ENCODE peak calls at places on chromosomes 2 and 18, in six cellular contexts. B is HFFc6, Q is SIG-M5, V is hippocampal formation, O is iPS DF 6.9, P is T-helper 17 cell. Y is an unnamed sample.

GRCh38 chr2:62333961-62334360 is 138.0 kb downstream of the B3GNT2 start:
- DNase-seq in B (no peak), Q (no peak), V (no peak), O (no peak), P (no peak), Y (no peak)

GRCh38 chr2:127193948-127194267 is 26.2 kb downstream of the CYP27C1 start:
- DNase-seq in B (peak), Q (no peak), V (no peak), O (no peak), P (no peak), Y (no peak)

GRCh38 chr2:112692496-112692911 is 28.3 kb upstream of the NT5DC4 start:
- DNase-seq in B (peak), Q (peak), V (no peak), O (peak), P (no peak), Y (peak)

GRCh38 chr2:128341621-128342020 is 23.0 kb upstream of the HS6ST1 start:
- DNase-seq in B (no peak), Q (no peak), V (no peak), O (no peak), P (no peak), Y (no peak)

GRCh38 chr18:74715306-74715705 is 117.6 kb downstream of the ZNF407 start:
- DNase-seq in B (no peak), Q (no peak), V (peak), O (no peak), P (no peak), Y (no peak)

GRCh38 chr2:121596221-121597080 is 52.8 kb downstream of the CLASP1 start:
- DNase-seq in B (peak), Q (peak), V (no peak), O (no peak), P (no peak), Y (no peak)

GRCh38 chr2:74500578-74500946 is 1.2 kb upstream of the LBX2 start:
- DNase-seq in B (no peak), Q (no peak), V (no peak), O (no peak), P (no peak), Y (no peak)

GRCh38 chr2:198664349-198664748 is 793.4 kb downstream of the SATB2 start:
- DNase-seq in B (no peak), Q (no peak), V (no peak), O (no peak), P (no peak), Y (no peak)

GRCh38 chr18:59686260-59686659 is 11.0 kb downstream of the CCBE1 start:
- DNase-seq in B (no peak), Q (no peak), V (no peak), O (no peak), P (no peak), Y (no peak)

GRCh38 chr2:44964704-44965343 is 23.3 kb downstream of the SIX3 start:
- DNase-seq in B (no peak), Q (no peak), V (no peak), O (no peak), P (no peak), Y (no peak)

GRCh38 chr18:49612515-49613033 is 50.7 kb downstream of the LIPG start:
- DNase-seq in B (no peak), Q (no peak), V (no peak), O (peak), P (no peak), Y (no peak)

GRCh38 chr18:62790836-62791772 is 75.8 kb downstream of the PHLPP1 start:
- DNase-seq in B (peak), Q (no peak), V (peak), O (no peak), P (no peak), Y (no peak)

GRCh38 chr2:10220045-10220444 is 82.7 kb upstream of the HPCAL1 start:
- DNase-seq in B (no peak), Q (no peak), V (no peak), O (no peak), P (no peak), Y (no peak)

GRCh38 chr2:43171789-43172188 is 54.6 kb downstream of the ZFP36L2 start:
- DNase-seq in B (peak), Q (no peak), V (peak), O (no peak), P (no peak), Y (no peak)

GRCh38 chr2:176109226-176109954 is 2.3 kb downstream of the HOXD11 start:
- DNase-seq in B (no peak), Q (no peak), V (no peak), O (no peak), P (no peak), Y (no peak)

GRCh38 chr2:165239230-165239629 is at the start of gene SCN2A:
- DNase-seq in B (peak), Q (no peak), V (no peak), O (peak), P (no peak), Y (no peak)

Y was measured in T-helper 2 cell.